ENCODE peak calls at places on chromosomes 6 and 20, in eight cellular contexts. One of them, this sample, is unnamed. For H3K27me3, the result is how much of the 10 kb centered on the place peaks cover.

GRCh38 chr6:2245954-2246863 is 804 bp upstream of the GMDS start:
- DNase-seq in upper lobe of right lung: peak
- DNase-seq in tibial nerve: peak
- DNase-seq in lower lobe of right lung: peak
- DNase-seq in pancreas: peak
- DNase-seq in IMR-90: peak
- DNase-seq in heart right ventricle: peak
- DNase-seq in brain microvascular endothelial cell: peak
- DNase-seq in this sample: peak

GRCh38 chr6:154154389-154154967 is 115.4 kb downstream of the OPRM1 start:
- DNase-seq in upper lobe of right lung: no peak
- DNase-seq in tibial nerve: peak
- DNase-seq in lower lobe of right lung: no peak
- DNase-seq in pancreas: peak
- DNase-seq in IMR-90: peak
- DNase-seq in heart right ventricle: no peak
- DNase-seq in brain microvascular endothelial cell: peak
- DNase-seq in this sample: peak

GRCh38 chr6:1910621-1911407 is 301.1 kb downstream of the FOXC1 start:
- DNase-seq in upper lobe of right lung: no peak
- DNase-seq in tibial nerve: no peak
- DNase-seq in lower lobe of right lung: no peak
- DNase-seq in pancreas: no peak
- DNase-seq in IMR-90: peak
- DNase-seq in heart right ventricle: no peak
- DNase-seq in brain microvascular endothelial cell: no peak
- DNase-seq in this sample: no peak

GRCh38 chr6:26140967-26141294 is 53.7 kb downstream of the HFE start:
- DNase-seq in upper lobe of right lung: no peak
- DNase-seq in tibial nerve: no peak
- DNase-seq in lower lobe of right lung: no peak
- DNase-seq in pancreas: no peak
- DNase-seq in IMR-90: no peak
- DNase-seq in heart right ventricle: no peak
- DNase-seq in brain microvascular endothelial cell: no peak
- DNase-seq in this sample: no peak

GRCh38 chr6:160082627-160083026 is 39.0 kb upstream of the SLC22A1 start:
- DNase-seq in upper lobe of right lung: no peak
- DNase-seq in tibial nerve: no peak
- DNase-seq in lower lobe of right lung: no peak
- DNase-seq in pancreas: no peak
- DNase-seq in IMR-90: no peak
- DNase-seq in heart right ventricle: no peak
- DNase-seq in brain microvascular endothelial cell: no peak
- DNase-seq in this sample: no peak

GRCh38 chr6:87932361-87932760 is 115.3 kb upstream of the SPACA1 start:
- DNase-seq in upper lobe of right lung: no peak
- DNase-seq in tibial nerve: no peak
- DNase-seq in lower lobe of right lung: no peak
- DNase-seq in pancreas: no peak
- DNase-seq in IMR-90: no peak
- DNase-seq in heart right ventricle: no peak
- DNase-seq in brain microvascular endothelial cell: no peak
- DNase-seq in this sample: no peak

GRCh38 chr6:41786451-41787218 is 859 bp upstream of the TOMM6 start:
- DNase-seq in upper lobe of right lung: peak
- DNase-seq in tibial nerve: peak
- DNase-seq in lower lobe of right lung: peak
- DNase-seq in pancreas: peak
- DNase-seq in IMR-90: peak
- DNase-seq in heart right ventricle: peak
- DNase-seq in brain microvascular endothelial cell: peak
- DNase-seq in this sample: peak

GRCh38 chr6:109795994-109796555 is 105.0 kb downstream of the FIG4 start:
- DNase-seq in upper lobe of right lung: no peak
- DNase-seq in tibial nerve: no peak
- DNase-seq in lower lobe of right lung: no peak
- DNase-seq in pancreas: no peak
- DNase-seq in IMR-90: peak
- DNase-seq in heart right ventricle: no peak
- DNase-seq in brain microvascular endothelial cell: peak
- DNase-seq in this sample: no peak

GRCh38 chr6:25963426-25964123 is 973 bp downstream of the TRIM38 start:
- DNase-seq in upper lobe of right lung: no peak
- DNase-seq in tibial nerve: no peak
- DNase-seq in lower lobe of right lung: no peak
- DNase-seq in pancreas: no peak
- DNase-seq in IMR-90: peak
- DNase-seq in heart right ventricle: no peak
- DNase-seq in brain microvascular endothelial cell: no peak
- DNase-seq in this sample: no peak

GRCh38 chr6:156659317-156660198 is 117.6 kb upstream of the ARID1B start:
- DNase-seq in upper lobe of right lung: no peak
- DNase-seq in tibial nerve: no peak
- DNase-seq in lower lobe of right lung: no peak
- DNase-seq in pancreas: no peak
- DNase-seq in IMR-90: no peak
- DNase-seq in heart right ventricle: no peak
- DNase-seq in brain microvascular endothelial cell: no peak
- DNase-seq in this sample: no peak

GRCh38 chr20:38293490-38294333 is 10.2 kb upstream of the BPI start:
- DNase-seq in upper lobe of right lung: no peak
- DNase-seq in tibial nerve: no peak
- DNase-seq in lower lobe of right lung: no peak
- DNase-seq in pancreas: no peak
- DNase-seq in IMR-90: no peak
- DNase-seq in heart right ventricle: no peak
- DNase-seq in brain microvascular endothelial cell: no peak
- DNase-seq in this sample: no peak

GRCh38 chr20:1946762-1947534 is 46.9 kb downstream of the PDYN start:
- DNase-seq in upper lobe of right lung: no peak
- DNase-seq in tibial nerve: peak
- DNase-seq in lower lobe of right lung: peak
- DNase-seq in pancreas: peak
- DNase-seq in IMR-90: peak
- DNase-seq in heart right ventricle: peak
- DNase-seq in brain microvascular endothelial cell: no peak
- DNase-seq in this sample: no peak

GRCh38 chr6:85923013-85923430 is 280.3 kb upstream of the SYNCRIP start:
- DNase-seq in upper lobe of right lung: no peak
- DNase-seq in tibial nerve: peak
- DNase-seq in lower lobe of right lung: no peak
- DNase-seq in pancreas: peak
- DNase-seq in IMR-90: peak
- DNase-seq in heart right ventricle: no peak
- DNase-seq in brain microvascular endothelial cell: peak
- DNase-seq in this sample: no peak

GRCh38 chr20:3766381-3766780 is 1.2 kb downstream of the ADISSP start:
- DNase-seq in upper lobe of right lung: no peak
- DNase-seq in tibial nerve: no peak
- DNase-seq in lower lobe of right lung: peak
- DNase-seq in pancreas: no peak
- DNase-seq in IMR-90: no peak
- DNase-seq in heart right ventricle: no peak
- DNase-seq in brain microvascular endothelial cell: no peak
- DNase-seq in this sample: no peak

GRCh38 chr20:37347891-37348642 is 2.1 kb downstream of the SRC start:
- DNase-seq in upper lobe of right lung: peak
- DNase-seq in tibial nerve: no peak
- DNase-seq in lower lobe of right lung: no peak
- DNase-seq in pancreas: no peak
- DNase-seq in IMR-90: no peak
- DNase-seq in heart right ventricle: no peak
- DNase-seq in brain microvascular endothelial cell: no peak
- DNase-seq in this sample: no peak

GRCh38 chr20:44460795-44461141 is 14.9 kb upstream of the TTPAL start:
- DNase-seq in upper lobe of right lung: no peak
- DNase-seq in tibial nerve: peak
- DNase-seq in lower lobe of right lung: no peak
- DNase-seq in pancreas: no peak
- DNase-seq in IMR-90: peak
- DNase-seq in heart right ventricle: no peak
- DNase-seq in brain microvascular endothelial cell: no peak
- DNase-seq in this sample: no peak

GRCh38 chr6:12245763-12246720 is 44.1 kb upstream of the EDN1 start:
- DNase-seq in upper lobe of right lung: no peak
- DNase-seq in tibial nerve: no peak
- DNase-seq in lower lobe of right lung: no peak
- DNase-seq in pancreas: no peak
- DNase-seq in IMR-90: peak
- DNase-seq in heart right ventricle: no peak
- DNase-seq in brain microvascular endothelial cell: peak
- DNase-seq in this sample: no peak

GRCh38 chr20:46050444-46050843 is 21.4 kb downstream of the SLC12A5 start:
- DNase-seq in upper lobe of right lung: no peak
- DNase-seq in tibial nerve: no peak
- DNase-seq in lower lobe of right lung: no peak
- DNase-seq in pancreas: no peak
- DNase-seq in IMR-90: no peak
- DNase-seq in heart right ventricle: no peak
- DNase-seq in brain microvascular endothelial cell: no peak
- DNase-seq in this sample: no peak

GRCh38 chr20:46051556-46052323 is 22.7 kb downstream of the SLC12A5 start:
- DNase-seq in upper lobe of right lung: no peak
- DNase-seq in tibial nerve: no peak
- DNase-seq in lower lobe of right lung: no peak
- DNase-seq in pancreas: no peak
- DNase-seq in IMR-90: peak
- DNase-seq in heart right ventricle: no peak
- DNase-seq in brain microvascular endothelial cell: no peak
- DNase-seq in this sample: no peak

GRCh38 chr20:46049815-46050214 is 20.8 kb downstream of the SLC12A5 start:
- DNase-seq in upper lobe of right lung: no peak
- DNase-seq in tibial nerve: no peak
- DNase-seq in lower lobe of right lung: no peak
- DNase-seq in pancreas: no peak
- DNase-seq in IMR-90: no peak
- DNase-seq in heart right ventricle: no peak
- DNase-seq in brain microvascular endothelial cell: no peak
- DNase-seq in this sample: no peak

GRCh38 chr20:46049190-46049589 is 20.2 kb downstream of the SLC12A5 start:
- DNase-seq in upper lobe of right lung: no peak
- DNase-seq in tibial nerve: no peak
- DNase-seq in lower lobe of right lung: no peak
- DNase-seq in pancreas: no peak
- DNase-seq in IMR-90: no peak
- DNase-seq in heart right ventricle: no peak
- DNase-seq in brain microvascular endothelial cell: no peak
- DNase-seq in this sample: no peak

GRCh38 chr20:46050885-46051284 is 21.9 kb downstream of the SLC12A5 start:
- DNase-seq in upper lobe of right lung: no peak
- DNase-seq in tibial nerve: no peak
- DNase-seq in lower lobe of right lung: no peak
- DNase-seq in pancreas: no peak
- DNase-seq in IMR-90: no peak
- DNase-seq in heart right ventricle: no peak
- DNase-seq in brain microvascular endothelial cell: no peak
- DNase-seq in this sample: no peak
- H3K27me3 ChIP-seq in upper lobe of right lung: under half
- H3K27me3 ChIP-seq in tibial nerve: under half
- H3K27me3 ChIP-seq in lower lobe of right lung: under half
- H3K27me3 ChIP-seq in pancreas: under half
- H3K27me3 ChIP-seq in IMR-90: under half
- H3K27me3 ChIP-seq in heart right ventricle: under half
- H3K27me3 ChIP-seq in brain microvascular endothelial cell: under half
- H3K27me3 ChIP-seq in this sample: under half

DNA sequence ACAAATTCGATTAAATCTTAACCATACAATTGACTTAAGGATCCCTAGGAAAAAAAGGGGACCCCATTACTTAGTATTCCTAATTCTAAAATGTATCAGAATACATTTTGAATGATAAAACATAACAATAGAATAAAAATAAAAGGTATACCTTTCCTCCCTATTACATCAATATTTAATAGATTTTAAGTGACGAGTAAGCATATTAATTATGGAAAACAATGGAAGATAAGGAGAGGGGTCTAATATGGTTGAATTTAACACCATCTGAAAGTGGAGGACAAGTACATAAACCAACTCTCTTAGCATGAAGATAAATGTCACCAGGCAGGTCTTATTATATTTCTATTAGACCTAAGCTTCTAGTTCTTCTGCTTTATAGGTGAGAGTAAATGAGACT is 232.1 kb downstream of the HAO1 start:
- DNase-seq in upper lobe of right lung: no peak
- DNase-seq in tibial nerve: no peak
- DNase-seq in lower lobe of right lung: no peak
- DNase-seq in pancreas: no peak
- DNase-seq in IMR-90: no peak
- DNase-seq in heart right ventricle: no peak
- DNase-seq in brain microvascular endothelial cell: no peak
- DNase-seq in this sample: no peak
- TF ChIP-seq CTCF in upper lobe of right lung: no peak
- TF ChIP-seq CTCF in tibial nerve: no peak
- TF ChIP-seq CTCF in lower lobe of right lung: no peak
- TF ChIP-seq CTCF in pancreas: no peak
- TF ChIP-seq CTCF in IMR-90: no peak
- TF ChIP-seq CTCF in heart right ventricle: no peak
- TF ChIP-seq CTCF in brain microvascular endothelial cell: no peak
- TF ChIP-seq CTCF in this sample: no peak

GRCh38 chr6:75968143-75968542 is 104.3 kb downstream of the IMPG1 start:
- DNase-seq in upper lobe of right lung: no peak
- DNase-seq in tibial nerve: no peak
- DNase-seq in lower lobe of right lung: no peak
- DNase-seq in pancreas: no peak
- DNase-seq in IMR-90: no peak
- DNase-seq in heart right ventricle: no peak
- DNase-seq in brain microvascular endothelial cell: no peak
- DNase-seq in this sample: no peak
- H3K27me3 ChIP-seq in upper lobe of right lung: under half
- H3K27me3 ChIP-seq in tibial nerve: under half
- H3K27me3 ChIP-seq in lower lobe of right lung: under half
- H3K27me3 ChIP-seq in pancreas: under half
- H3K27me3 ChIP-seq in IMR-90: under half
- H3K27me3 ChIP-seq in heart right ventricle: under half
- H3K27me3 ChIP-seq in brain microvascular endothelial cell: under half
- H3K27me3 ChIP-seq in this sample: under half

GRCh38 chr20:32201977-32202363 is 5.6 kb downstream of the PLAGL2 start:
- DNase-seq in upper lobe of right lung: peak
- DNase-seq in tibial nerve: no peak
- DNase-seq in lower lobe of right lung: peak
- DNase-seq in pancreas: no peak
- DNase-seq in IMR-90: no peak
- DNase-seq in heart right ventricle: no peak
- DNase-seq in brain microvascular endothelial cell: no peak
- DNase-seq in this sample: no peak

GRCh38 chr20:32195581-32195980 is 12.0 kb downstream of the PLAGL2 start:
- DNase-seq in upper lobe of right lung: no peak
- DNase-seq in tibial nerve: no peak
- DNase-seq in lower lobe of right lung: no peak
- DNase-seq in pancreas: peak
- DNase-seq in IMR-90: no peak
- DNase-seq in heart right ventricle: no peak
- DNase-seq in brain microvascular endothelial cell: no peak
- DNase-seq in this sample: no peak

GRCh38 chr20:32201296-32201976 is 6.1 kb downstream of the PLAGL2 start:
- DNase-seq in upper lobe of right lung: no peak
- DNase-seq in tibial nerve: no peak
- DNase-seq in lower lobe of right lung: no peak
- DNase-seq in pancreas: no peak
- DNase-seq in IMR-90: peak
- DNase-seq in heart right ventricle: no peak
- DNase-seq in brain microvascular endothelial cell: no peak
- DNase-seq in this sample: no peak

GRCh38 chr20:32203556-32204484 is 3.7 kb downstream of the PLAGL2 start:
- DNase-seq in upper lobe of right lung: no peak
- DNase-seq in tibial nerve: no peak
- DNase-seq in lower lobe of right lung: no peak
- DNase-seq in pancreas: no peak
- DNase-seq in IMR-90: no peak
- DNase-seq in heart right ventricle: no peak
- DNase-seq in brain microvascular endothelial cell: no peak
- DNase-seq in this sample: no peak

GRCh38 chr20:32199006-32199405 is 8.5 kb downstream of the PLAGL2 start:
- DNase-seq in upper lobe of right lung: no peak
- DNase-seq in tibial nerve: no peak
- DNase-seq in lower lobe of right lung: no peak
- DNase-seq in pancreas: no peak
- DNase-seq in IMR-90: no peak
- DNase-seq in heart right ventricle: no peak
- DNase-seq in brain microvascular endothelial cell: no peak
- DNase-seq in this sample: no peak
- TF ChIP-seq CTCF in upper lobe of right lung: no peak
- TF ChIP-seq CTCF in tibial nerve: no peak
- TF ChIP-seq CTCF in lower lobe of right lung: no peak
- TF ChIP-seq CTCF in pancreas: no peak
- TF ChIP-seq CTCF in IMR-90: no peak
- TF ChIP-seq CTCF in heart right ventricle: no peak
- TF ChIP-seq CTCF in brain microvascular endothelial cell: no peak
- TF ChIP-seq CTCF in this sample: no peak

This sample was measured in GM06990.